ENCODE peak calls at places on chromosomes 1 and 21, in five cellular contexts. One of them, this sample, is unnamed.

GRCh38 chr1:220809704-220810103 is 23.0 kb downstream of the MTARC1 start:
- DNase-seq in choroid plexus epithelial cell: no peak
- DNase-seq in fibroblast of mammary gland: no peak
- DNase-seq in AG09309: no peak
- DNase-seq in astrocyte: no peak
- DNase-seq in this sample: no peak

GRCh38 chr1:214362188-214362882 is 81.4 kb downstream of the SMYD2 start:
- DNase-seq in choroid plexus epithelial cell: peak; percentile 65
- DNase-seq in fibroblast of mammary gland: peak; percentile 34
- DNase-seq in AG09309: no peak
- DNase-seq in astrocyte: peak; percentile 83
- DNase-seq in this sample: peak; percentile 48

GRCh38 chr21:29298348-29299045 is at the start of gene BACH1:
- DNase-seq in choroid plexus epithelial cell: peak; percentile 96
- DNase-seq in fibroblast of mammary gland: peak; percentile 86
- DNase-seq in AG09309: peak; percentile 67
- DNase-seq in astrocyte: peak; percentile 81
- DNase-seq in this sample: peak; percentile 90

GRCh38 chr1:161080391-161081150 is 8.8 kb downstream of the NECTIN4 start:
- DNase-seq in choroid plexus epithelial cell: peak; percentile 42
- DNase-seq in fibroblast of mammary gland: peak; percentile 76
- DNase-seq in AG09309: no peak
- DNase-seq in astrocyte: peak; percentile 65
- DNase-seq in this sample: peak; percentile 48

GRCh38 chr1:85448358-85448757 is 16.6 kb downstream of the DDAH1 start:
- DNase-seq in choroid plexus epithelial cell: no peak
- DNase-seq in fibroblast of mammary gland: peak; percentile 90
- DNase-seq in AG09309: no peak
- DNase-seq in astrocyte: peak; percentile 53
- DNase-seq in this sample: peak; percentile 48

GRCh38 chr21:31042080-31042464 is 3.8 kb upstream of the KRTAP19-8 start:
- DNase-seq in choroid plexus epithelial cell: no peak
- DNase-seq in fibroblast of mammary gland: no peak
- DNase-seq in AG09309: no peak
- DNase-seq in astrocyte: no peak
- DNase-seq in this sample: no peak

GRCh38 chr1:2523191-2523890 is 3.1 kb downstream of the PANK4 start:
- DNase-seq in choroid plexus epithelial cell: no peak
- DNase-seq in fibroblast of mammary gland: no peak
- DNase-seq in AG09309: no peak
- DNase-seq in astrocyte: no peak
- DNase-seq in this sample: peak; percentile 74

GRCh38 chr1:30354410-30354809 is 369.0 kb downstream of the MATN1 start:
- DNase-seq in choroid plexus epithelial cell: no peak
- DNase-seq in fibroblast of mammary gland: no peak
- DNase-seq in AG09309: no peak
- DNase-seq in astrocyte: no peak
- DNase-seq in this sample: no peak

GRCh38 chr1:91791691-91792392 is 94.1 kb downstream of the TGFBR3 start:
- DNase-seq in choroid plexus epithelial cell: no peak
- DNase-seq in fibroblast of mammary gland: no peak
- DNase-seq in AG09309: no peak
- DNase-seq in astrocyte: no peak
- DNase-seq in this sample: no peak

GRCh38 chr1:205243355-205244191 is 15.8 kb downstream of the TMCC2 start:
- DNase-seq in choroid plexus epithelial cell: no peak
- DNase-seq in fibroblast of mammary gland: no peak
- DNase-seq in AG09309: no peak
- DNase-seq in astrocyte: no peak
- DNase-seq in this sample: no peak

GRCh38 chr1:205962821-205963221 is 19.6 kb upstream of the SLC26A9 start:
- DNase-seq in choroid plexus epithelial cell: no peak
- DNase-seq in fibroblast of mammary gland: no peak
- DNase-seq in AG09309: no peak
- DNase-seq in astrocyte: no peak
- DNase-seq in this sample: no peak

GRCh38 chr1:155006601-155007101 is 4.0 kb downstream of the ZBTB7B start:
- DNase-seq in choroid plexus epithelial cell: peak; percentile 56
- DNase-seq in fibroblast of mammary gland: no peak
- DNase-seq in AG09309: no peak
- DNase-seq in astrocyte: no peak
- DNase-seq in this sample: no peak

GRCh38 chr1:221704291-221704690 is 37.6 kb downstream of the DUSP10 start:
- DNase-seq in choroid plexus epithelial cell: no peak
- DNase-seq in fibroblast of mammary gland: no peak
- DNase-seq in AG09309: peak; percentile 70
- DNase-seq in astrocyte: no peak
- DNase-seq in this sample: peak; percentile 79

GRCh38 chr21:44012474-44013379 is 618 bp downstream of the TRAPPC10 start:
- DNase-seq in choroid plexus epithelial cell: peak; percentile 42
- DNase-seq in fibroblast of mammary gland: no peak
- DNase-seq in AG09309: no peak
- DNase-seq in astrocyte: no peak
- DNase-seq in this sample: peak; percentile 36

GRCh38 chr1:224632921-224633321 is 16.8 kb downstream of the CNIH3 start:
- DNase-seq in choroid plexus epithelial cell: peak; percentile 75
- DNase-seq in fibroblast of mammary gland: no peak
- DNase-seq in AG09309: no peak
- DNase-seq in astrocyte: peak; percentile 90
- DNase-seq in this sample: peak; percentile 47

GRCh38 chr1:152160553-152160952 is 1.5 kb upstream of the RPTN start:
- DNase-seq in choroid plexus epithelial cell: no peak
- DNase-seq in fibroblast of mammary gland: no peak
- DNase-seq in AG09309: no peak
- DNase-seq in astrocyte: no peak
- DNase-seq in this sample: no peak

GRCh38 chr21:26845066-26845749 is at the start of gene ADAMTS1:
- DNase-seq in choroid plexus epithelial cell: peak; percentile 92
- DNase-seq in fibroblast of mammary gland: peak; percentile 88
- DNase-seq in AG09309: peak; percentile 80
- DNase-seq in astrocyte: peak; percentile 62
- DNase-seq in this sample: peak; percentile 94

GRCh38 chr1:228011721-228012311 is 5.0 kb downstream of the WNT3A start:
- DNase-seq in choroid plexus epithelial cell: no peak
- DNase-seq in fibroblast of mammary gland: no peak
- DNase-seq in AG09309: no peak
- DNase-seq in astrocyte: no peak
- DNase-seq in this sample: no peak

GRCh38 chr1:228010921-228011320 is 4.1 kb downstream of the WNT3A start:
- DNase-seq in choroid plexus epithelial cell: no peak
- DNase-seq in fibroblast of mammary gland: no peak
- DNase-seq in AG09309: no peak
- DNase-seq in astrocyte: no peak
- DNase-seq in this sample: no peak

GRCh38 chr1:228009116-228009827 is 2.5 kb downstream of the WNT3A start:
- DNase-seq in choroid plexus epithelial cell: no peak
- DNase-seq in fibroblast of mammary gland: no peak
- DNase-seq in AG09309: no peak
- DNase-seq in astrocyte: no peak
- DNase-seq in this sample: no peak

GRCh38 chr1:228008391-228009115 is 1.8 kb downstream of the WNT3A start:
- DNase-seq in choroid plexus epithelial cell: no peak
- DNase-seq in fibroblast of mammary gland: no peak
- DNase-seq in AG09309: no peak
- DNase-seq in astrocyte: no peak
- DNase-seq in this sample: no peak

DNA sequence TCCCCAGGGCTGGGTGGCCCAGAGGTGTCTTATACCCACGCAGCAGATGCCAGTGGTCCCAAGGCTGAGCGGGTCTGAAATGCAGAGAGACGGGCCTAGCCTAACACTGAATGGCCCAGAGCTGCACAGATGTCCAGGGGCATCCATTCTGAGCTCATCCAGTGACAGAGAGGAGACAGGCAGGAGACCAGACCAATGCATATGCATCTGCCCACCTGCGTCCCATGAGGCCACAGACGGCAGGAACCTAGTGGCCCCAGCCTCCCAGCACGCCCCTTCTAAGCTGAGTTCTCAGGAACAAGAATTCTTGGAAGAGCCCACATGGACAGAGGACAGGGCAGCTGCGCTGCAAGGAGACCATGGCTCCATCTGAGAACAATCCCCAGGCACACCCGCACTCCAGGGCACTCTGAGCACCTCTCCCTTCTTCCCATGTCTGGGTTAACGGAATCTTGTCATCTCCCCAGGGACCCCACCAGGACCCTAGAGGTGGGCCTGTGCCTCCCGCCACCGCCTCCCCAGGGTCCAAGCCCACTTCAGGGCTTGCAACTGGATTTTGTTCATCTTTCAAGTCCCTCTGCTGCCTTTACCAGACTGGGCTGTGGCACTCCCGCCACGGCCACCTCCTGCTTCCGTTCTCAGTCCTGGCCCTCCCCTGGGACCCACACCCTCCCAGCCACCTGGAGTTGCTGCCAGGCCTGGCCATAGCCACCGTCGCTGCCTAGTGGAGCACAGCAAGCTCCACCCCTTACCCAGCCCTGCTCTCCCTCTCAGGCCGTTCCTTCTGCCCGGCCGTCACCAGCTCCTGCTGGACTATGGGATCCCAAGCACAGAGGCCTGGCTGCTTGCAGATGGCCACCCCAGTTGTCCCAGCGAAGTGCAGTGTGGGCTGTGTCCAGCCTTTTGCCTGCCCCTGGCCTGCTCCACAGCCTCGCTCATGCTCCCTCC is 3.3 kb downstream of the WNT3A start:
- DNase-seq in choroid plexus epithelial cell: no peak
- DNase-seq in fibroblast of mammary gland: no peak
- DNase-seq in AG09309: no peak
- DNase-seq in astrocyte: no peak
- DNase-seq in this sample: no peak
- H3K4me3 ChIP-seq in choroid plexus epithelial cell: no peak overlapping the region
- H3K4me3 ChIP-seq in fibroblast of mammary gland: no peak overlapping the region
- H3K4me3 ChIP-seq in AG09309: no peak overlapping the region
- H3K4me3 ChIP-seq in astrocyte: no peak overlapping the region
- H3K4me3 ChIP-seq in this sample: no peak overlapping the region

GRCh38 chr1:54279457-54279856 is 79.5 kb downstream of the MRPL37 start:
- DNase-seq in choroid plexus epithelial cell: no peak
- DNase-seq in fibroblast of mammary gland: no peak
- DNase-seq in AG09309: no peak
- DNase-seq in astrocyte: no peak
- DNase-seq in this sample: no peak
- TF ChIP-seq CTCF in choroid plexus epithelial cell: no peak
- TF ChIP-seq CTCF in fibroblast of mammary gland: no peak
- TF ChIP-seq CTCF in AG09309: no peak
- TF ChIP-seq CTCF in astrocyte: no peak
- TF ChIP-seq CTCF in this sample: no peak

GRCh38 chr1:59294423-59294822 is 2.5 kb upstream of the FGGY start:
- DNase-seq in choroid plexus epithelial cell: no peak
- DNase-seq in fibroblast of mammary gland: no peak
- DNase-seq in AG09309: no peak
- DNase-seq in astrocyte: no peak
- DNase-seq in this sample: no peak

GRCh38 chr1:59295603-59296002 is 1.3 kb upstream of the FGGY start:
- DNase-seq in choroid plexus epithelial cell: no peak
- DNase-seq in fibroblast of mammary gland: no peak
- DNase-seq in AG09309: no peak
- DNase-seq in astrocyte: no peak
- DNase-seq in this sample: no peak

GRCh38 chr1:59296358-59297256 is at the start of gene FGGY:
- DNase-seq in choroid plexus epithelial cell: peak; percentile 99
- DNase-seq in fibroblast of mammary gland: peak; percentile 98
- DNase-seq in AG09309: peak; percentile 97
- DNase-seq in astrocyte: peak; percentile 99
- DNase-seq in this sample: peak; percentile 99

GRCh38 chr1:59298710-59299346 is 1.9 kb downstream of the FGGY start:
- DNase-seq in choroid plexus epithelial cell: peak; percentile 47
- DNase-seq in fibroblast of mammary gland: peak; percentile 82
- DNase-seq in AG09309: no peak
- DNase-seq in astrocyte: peak; percentile 66
- DNase-seq in this sample: peak; percentile 37

DNA sequence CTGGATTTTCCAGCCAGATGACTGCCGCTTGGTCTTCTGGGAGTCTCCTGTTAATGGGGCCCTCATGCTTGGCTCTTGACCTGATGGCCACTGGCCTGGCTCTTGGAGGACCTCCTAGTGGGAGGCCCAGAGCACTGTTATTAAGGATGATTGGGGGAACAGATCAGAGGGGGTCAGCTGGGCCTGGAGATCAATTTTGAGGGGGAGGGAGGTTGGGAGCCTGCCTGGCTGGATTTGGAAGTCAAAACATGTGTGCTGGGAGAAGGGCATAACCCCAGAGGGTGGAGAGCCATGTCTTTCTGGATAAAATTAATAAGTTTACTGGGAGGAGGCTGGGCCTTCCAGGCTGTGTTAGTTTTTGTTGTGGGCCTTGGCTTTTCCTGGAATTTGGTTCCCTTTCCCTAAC is 1.3 kb downstream of the FGGY start:
- DNase-seq in choroid plexus epithelial cell: no peak
- DNase-seq in fibroblast of mammary gland: peak; percentile 66
- DNase-seq in AG09309: no peak
- DNase-seq in astrocyte: no peak
- DNase-seq in this sample: no peak
- H3K4me3 ChIP-seq in choroid plexus epithelial cell: no peak overlapping the region
- H3K4me3 ChIP-seq in fibroblast of mammary gland: no peak overlapping the region
- H3K4me3 ChIP-seq in AG09309: no peak overlapping the region
- H3K4me3 ChIP-seq in astrocyte: no peak overlapping the region
- H3K4me3 ChIP-seq in this sample: no peak overlapping the region

GRCh38 chr1:54970901-54971300 is 9.5 kb upstream of the TMEM61 start:
- DNase-seq in choroid plexus epithelial cell: no peak
- DNase-seq in fibroblast of mammary gland: no peak
- DNase-seq in AG09309: no peak
- DNase-seq in astrocyte: no peak
- DNase-seq in this sample: no peak

GRCh38 chr1:54971317-54971791 is 9.1 kb upstream of the TMEM61 start:
- DNase-seq in choroid plexus epithelial cell: peak; percentile 29
- DNase-seq in fibroblast of mammary gland: peak; percentile 17
- DNase-seq in AG09309: no peak
- DNase-seq in astrocyte: peak; percentile 42
- DNase-seq in this sample: no peak

GRCh38 chr1:54975709-54976108 is 4.7 kb upstream of the TMEM61 start:
- DNase-seq in choroid plexus epithelial cell: no peak
- DNase-seq in fibroblast of mammary gland: no peak
- DNase-seq in AG09309: no peak
- DNase-seq in astrocyte: no peak
- DNase-seq in this sample: no peak

GRCh38 chr1:54972436-54972835 is 8.0 kb upstream of the TMEM61 start:
- DNase-seq in choroid plexus epithelial cell: no peak
- DNase-seq in fibroblast of mammary gland: no peak
- DNase-seq in AG09309: no peak
- DNase-seq in astrocyte: no peak
- DNase-seq in this sample: no peak

DNA sequence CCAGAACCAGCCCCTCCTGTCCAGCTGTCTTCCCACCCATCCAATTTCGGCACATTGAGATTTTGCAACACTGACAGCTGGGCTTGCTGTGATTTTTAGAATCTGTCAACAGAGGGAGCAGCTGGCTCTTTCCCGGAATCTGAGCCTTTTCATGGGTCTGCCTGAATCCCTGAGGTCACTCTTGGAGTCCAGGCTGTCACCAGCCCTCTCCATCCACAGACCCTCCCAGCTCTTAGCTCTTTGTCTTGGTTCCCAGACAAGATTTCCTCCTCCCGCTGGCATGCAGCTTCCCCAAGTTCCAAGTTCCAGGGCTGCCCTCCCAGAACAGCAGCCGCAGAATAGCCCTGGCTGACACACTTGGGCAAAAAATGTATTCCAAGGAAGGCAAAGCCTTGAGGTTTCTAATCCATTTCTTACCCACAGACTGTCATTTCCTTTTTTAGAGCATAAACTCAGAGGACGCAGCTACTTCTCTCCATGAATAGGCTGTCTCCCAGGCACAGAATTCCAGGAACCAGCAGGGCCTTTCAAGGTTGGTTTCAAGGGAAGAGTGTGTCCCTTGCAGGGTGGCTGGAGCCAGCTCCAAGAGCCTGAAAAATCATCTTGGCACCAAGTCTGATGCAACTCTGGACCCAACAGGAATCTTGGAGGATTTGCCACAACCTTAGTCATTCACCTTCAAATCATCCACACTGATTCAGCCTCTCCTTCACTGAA is 7.1 kb upstream of the TMEM61 start:
- DNase-seq in choroid plexus epithelial cell: peak; percentile 38
- DNase-seq in fibroblast of mammary gland: peak; percentile 47
- DNase-seq in AG09309: no peak
- DNase-seq in astrocyte: peak; percentile 39
- DNase-seq in this sample: peak; percentile 38
- TF ChIP-seq CTCF in choroid plexus epithelial cell: peak; percentile 70
- TF ChIP-seq CTCF in fibroblast of mammary gland: peak; percentile 55
- TF ChIP-seq CTCF in AG09309: peak; percentile 49
- TF ChIP-seq CTCF in astrocyte: peak; percentile 37
- TF ChIP-seq CTCF in this sample: peak; percentile 53

This sample was measured in fibroblast of villous mesenchyme.